ENCODE peak calls at places on chromosomes 1 and 21, in five cellular contexts. W, A, G, L and V are unnamed samples. For H3K4me1 and H3K9me3, the result is how much of the 10 kb centered on the place peaks cover.

GRCh38 chr1:196152086-196152485 is 456.2 kb downstream of the KCNT2 start:
- DNase-seq in L (no peak), A (no peak), W (no peak), G (no peak), V (no peak)

GRCh38 chr1:100708476-100709062 is 11.0 kb upstream of the VCAM1 start:
- DNase-seq in W (no peak), A (peak), G (no peak), L (no peak), V (no peak)

GRCh38 chr1:48052923-48053291 is 55.7 kb upstream of the TRABD2B start:
- DNase-seq in W (no peak), L (no peak), G (no peak), A (no peak), V (no peak)

GRCh38 chr1:198083549-198083948 is 73.2 kb upstream of the NEK7 start:
- DNase-seq in G (no peak), W (no peak), L (no peak), A (no peak), V (no peak)

GRCh38 chr1:181102841-181103240 is 14.3 kb downstream of the IER5 start:
- DNase-seq in A (no peak), G (no peak), W (no peak), L (no peak), V (no peak)

GRCh38 chr1:96674909-96675308 is 46.7 kb upstream of the PTBP2 start:
- DNase-seq in G (no peak), L (no peak), W (no peak), A (no peak), V (no peak)

GRCh38 chr1:92365378-92366044 is 66.7 kb downstream of the RPAP2 start:
- DNase-seq in G (no peak), A (no peak), W (no peak), L (no peak), V (no peak)

GRCh38 chr1:213264534-213264933 is 213.5 kb downstream of the RPS6KC1 start:
- DNase-seq in L (no peak), G (no peak), W (no peak), A (no peak), V (no peak)

GRCh38 chr1:23751050-23751814 is 8.0 kb downstream of the ELOA start:
- DNase-seq in L (no peak), W (no peak), G (no peak), A (peak), V (no peak)

GRCh38 chr1:230790026-230790425 is 42.8 kb downstream of the CAPN9 start:
- DNase-seq in A (no peak), L (no peak), G (no peak), W (no peak), V (no peak)

GRCh38 chr1:31429583-31429982 is 16.6 kb downstream of the SERINC2 start:
- DNase-seq in W (no peak), L (no peak), G (no peak), A (no peak), V (no peak)
- H3K4me1 ChIP-seq in W (under half), L (under half), G (under half), A (under half), V (under half)

GRCh38 chr21:33334191-33334590 is 9.4 kb downstream of the IFNAR1 start:
- DNase-seq in G (no peak), A (no peak), L (no peak), W (no peak), V (no peak)

GRCh38 chr21:33330726-33331125 is 6.0 kb downstream of the IFNAR1 start:
- DNase-seq in W (no peak), G (no peak), A (no peak), L (no peak), V (no peak)

GRCh38 chr21:33334824-33335223 is 10.1 kb downstream of the IFNAR1 start:
- DNase-seq in A (no peak), L (no peak), W (no peak), G (no peak), V (no peak)

GRCh38 chr21:33327792-33328433 is 3.1 kb downstream of the IFNAR1 start:
- DNase-seq in L (no peak), A (no peak), G (no peak), W (no peak), V (no peak)

DNA sequence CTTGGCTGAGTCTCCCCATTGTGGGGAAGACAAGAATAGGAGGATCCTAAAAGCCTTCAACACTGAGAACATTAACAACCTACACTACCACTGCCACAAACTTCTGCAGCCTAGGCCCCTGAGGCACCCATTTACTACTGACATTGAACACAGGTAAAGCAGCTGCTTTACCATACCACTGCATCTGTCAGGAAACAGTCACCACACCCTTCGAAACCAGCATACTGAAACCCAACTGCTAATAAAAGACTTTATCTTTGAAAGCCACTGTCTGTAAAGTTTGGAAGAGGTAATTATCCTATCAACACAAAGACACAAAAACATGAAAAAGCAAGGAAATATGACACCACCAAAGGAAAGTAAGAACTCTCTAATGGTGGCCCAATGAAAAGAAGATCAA is 7.4 kb downstream of the IFNAR1 start:
- DNase-seq in G (no peak), W (no peak), A (no peak), L (no peak), V (no peak)
- H3K9me3 ChIP-seq in G (under half), W (under half), A (under half), L (under half), V (under half)

DNA sequence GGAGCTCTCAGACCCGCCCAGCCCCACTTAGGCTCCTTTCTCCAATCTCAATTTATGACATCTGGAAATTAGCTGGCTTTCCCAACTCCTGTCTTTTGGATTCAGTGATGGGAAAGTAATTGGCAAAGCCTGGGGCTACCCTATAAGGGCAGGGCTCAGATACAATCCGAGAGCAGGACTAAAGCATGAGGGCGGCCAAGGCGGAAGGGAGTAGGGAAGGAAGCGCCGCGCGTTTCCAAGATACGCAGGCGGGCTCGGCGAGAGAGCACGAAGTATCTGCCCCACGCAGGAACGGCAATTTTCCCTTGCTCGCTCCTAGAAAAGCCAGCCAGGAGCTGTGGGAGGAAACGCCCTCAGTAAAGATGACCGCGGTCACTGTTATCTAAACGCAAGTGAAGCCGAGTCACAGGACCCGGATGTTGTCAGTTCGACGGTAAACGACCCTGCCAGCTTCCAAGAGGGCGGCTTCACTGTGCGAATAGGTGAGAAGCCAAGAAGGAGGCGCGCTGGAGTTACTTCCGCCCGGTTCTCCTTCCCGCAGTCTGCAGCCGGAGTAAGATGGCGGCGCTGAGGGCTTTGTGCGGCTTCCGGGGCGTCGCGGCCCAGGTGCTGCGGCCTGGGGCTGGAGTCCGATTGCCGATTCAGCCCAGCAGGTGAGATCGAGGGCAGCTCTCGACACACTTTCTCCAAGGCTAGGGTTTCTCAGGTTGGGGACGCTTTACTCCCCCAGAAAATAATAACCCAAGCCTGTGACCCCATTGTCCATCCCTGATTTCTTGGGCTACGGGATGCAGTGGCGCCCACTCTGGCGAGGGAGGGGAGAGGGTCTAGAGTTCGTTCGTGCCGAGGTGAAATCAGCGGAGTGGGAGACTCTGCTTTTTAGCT is at the start of gene NDUFS2:
- DNase-seq in G (peak), W (peak), L (peak), A (peak), V (peak)
- H3K4me1 ChIP-seq in G (half or more), W (half or more), L (half or more), A (under half), V (under half)

DNA sequence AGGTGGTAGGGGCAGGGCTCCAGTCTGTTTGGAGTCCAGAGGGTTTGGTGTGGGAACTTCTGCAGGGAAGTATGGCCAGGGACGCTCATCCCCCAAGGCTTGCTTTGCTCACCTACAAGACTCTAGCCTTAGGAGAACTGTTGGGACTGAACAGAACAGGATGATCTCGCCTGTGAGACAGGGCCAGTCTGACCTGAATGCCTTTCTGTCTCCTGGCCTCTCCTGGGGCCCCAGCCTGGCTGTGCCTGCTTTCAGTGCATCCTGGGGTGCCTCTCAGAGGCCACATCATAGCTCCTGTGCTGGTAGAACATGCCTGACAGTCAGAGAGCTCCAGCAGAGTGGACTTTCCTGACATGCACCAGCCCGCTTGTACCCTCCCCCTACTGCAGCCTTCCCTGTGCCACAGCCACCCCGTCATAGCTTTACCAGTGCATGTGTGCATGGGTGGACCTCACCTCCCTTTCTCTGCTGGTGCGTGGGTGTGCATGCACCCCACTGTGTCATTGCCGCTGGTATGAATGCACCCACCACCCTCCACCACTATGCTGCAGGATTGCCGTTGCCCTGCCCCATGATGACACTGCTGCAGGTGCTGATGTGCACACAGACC is 165.8 kb downstream of the GIPC2 start:
- DNase-seq in A (no peak), W (no peak), G (no peak), L (no peak), V (no peak)
- H3K9me3 ChIP-seq in A (under half), W (under half), G (under half), L (under half), V (under half)

GRCh38 chr1:221706862-221707582 is 34.9 kb downstream of the DUSP10 start:
- DNase-seq in W (no peak), G (no peak), A (no peak), L (no peak), V (no peak)
- H3K4me1 ChIP-seq in W (under half), G (under half), A (under half), L (under half), V (under half)

DNA sequence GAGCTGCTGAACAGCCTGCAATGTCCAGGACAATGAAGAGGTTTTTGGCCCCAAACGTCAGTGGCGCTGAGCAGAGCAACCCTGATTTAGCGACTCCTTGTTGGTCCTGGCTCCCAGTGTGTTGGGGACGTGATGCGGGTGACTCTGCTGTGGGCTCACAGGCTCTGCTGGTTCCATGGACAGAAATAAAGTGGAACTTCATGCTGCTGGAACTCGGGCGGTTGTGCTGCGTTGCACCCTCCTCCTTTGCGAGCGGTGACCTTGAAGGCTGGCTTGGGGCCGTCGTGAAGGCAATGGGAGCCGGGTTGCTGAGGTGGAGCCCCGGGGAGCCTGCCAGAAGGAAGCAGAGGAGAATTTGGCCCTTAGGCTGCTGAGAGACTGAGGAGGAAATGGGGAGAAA is 122.6 kb upstream of the C1orf174 start:
- DNase-seq in L (no peak), W (no peak), G (no peak), A (no peak), V (no peak)
- H3K9me3 ChIP-seq in L (under half), W (under half), G (under half), A (under half), V (under half)